ENCODE peak calls at places on chromosome 22, in nine cellular contexts. N, D, Q, I, Z, Y, R, J and U are unnamed samples. For H3K4me1, the result is how much of the 10 kb centered on the place peaks cover.

GRCh38 chr22:20244744-20245576 is 23.2 kb downstream of the RTN4R start:
- DNase-seq in J (no peak), Z (no peak), N (no peak), I (no peak), Y (no peak), Q (no peak), R (no peak), D (no peak), U (no peak)

GRCh38 chr22:49948116-49948515 is 12.5 kb upstream of the PIM3 start:
- DNase-seq in N (no peak), R (no peak), Q (no peak), Y (no peak), Z (peak), J (no peak), I (no peak), D (no peak), U (no peak)

GRCh38 chr22:20725987-20726558 is 47.8 kb upstream of the SERPIND1 start:
- DNase-seq in R (no peak), Q (no peak), I (no peak), Y (no peak), Z (no peak), D (no peak), N (no peak), J (no peak), U (peak)

GRCh38 chr22:39292561-39293074 is 26.8 kb downstream of the RPL3 start:
- DNase-seq in Y (peak), Z (peak), J (peak), Q (peak), N (peak), I (peak), D (peak), R (peak), U (peak)

GRCh38 chr22:26395926-26396325 is 33.1 kb upstream of the ASPHD2 start:
- DNase-seq in Y (no peak), D (no peak), Q (no peak), N (no peak), R (no peak), Z (no peak), J (no peak), I (no peak), U (no peak)

GRCh38 chr22:49825944-49826602 is 1.6 kb downstream of the BRD1 start:
- DNase-seq in Y (no peak), N (no peak), Q (no peak), I (no peak), D (no peak), J (no peak), R (peak), Z (peak), U (peak)

GRCh38 chr22:46057206-46057605 is 80.2 kb upstream of the WNT7B start:
- DNase-seq in J (no peak), N (peak), Y (peak), R (no peak), D (no peak), I (no peak), Z (no peak), Q (no peak), U (peak)

GRCh38 chr22:49402169-49402568 is 425.5 kb downstream of the BRD1 start:
- DNase-seq in J (no peak), R (no peak), I (no peak), Y (no peak), Z (peak), D (no peak), N (no peak), Q (no peak), U (peak)

GRCh38 chr22:47307812-47308211 is 545.4 kb downstream of the TBC1D22A start:
- DNase-seq in R (no peak), J (no peak), I (no peak), Q (no peak), N (no peak), D (peak), Z (no peak), Y (no peak), U (no peak)

GRCh38 chr22:43035250-43035649 is 20.3 kb upstream of the PACSIN2 start:
- DNase-seq in Z (no peak), R (no peak), J (no peak), D (no peak), Y (no peak), Q (no peak), N (no peak), I (no peak), U (no peak)

GRCh38 chr22:30731658-30732057 is 37.0 kb downstream of the OSBP2 start:
- DNase-seq in Z (no peak), D (no peak), J (no peak), R (no peak), N (no peak), Y (no peak), Q (no peak), I (no peak), U (no peak)

GRCh38 chr22:47172771-47173534 is 410.5 kb downstream of the TBC1D22A start:
- DNase-seq in Z (no peak), R (no peak), I (no peak), D (peak), N (no peak), Y (peak), J (no peak), Q (no peak), U (peak)

GRCh38 chr22:27681037-27681436 is 120.5 kb downstream of the MN1 start:
- DNase-seq in D (no peak), I (no peak), J (no peak), Z (no peak), Q (no peak), Y (no peak), N (no peak), R (no peak), U (no peak)
- H3K4me1 ChIP-seq in D (under half), I (under half), J (under half), Z (under half), Q (under half), Y (under half), N (under half), R (under half), U (under half)

DNA sequence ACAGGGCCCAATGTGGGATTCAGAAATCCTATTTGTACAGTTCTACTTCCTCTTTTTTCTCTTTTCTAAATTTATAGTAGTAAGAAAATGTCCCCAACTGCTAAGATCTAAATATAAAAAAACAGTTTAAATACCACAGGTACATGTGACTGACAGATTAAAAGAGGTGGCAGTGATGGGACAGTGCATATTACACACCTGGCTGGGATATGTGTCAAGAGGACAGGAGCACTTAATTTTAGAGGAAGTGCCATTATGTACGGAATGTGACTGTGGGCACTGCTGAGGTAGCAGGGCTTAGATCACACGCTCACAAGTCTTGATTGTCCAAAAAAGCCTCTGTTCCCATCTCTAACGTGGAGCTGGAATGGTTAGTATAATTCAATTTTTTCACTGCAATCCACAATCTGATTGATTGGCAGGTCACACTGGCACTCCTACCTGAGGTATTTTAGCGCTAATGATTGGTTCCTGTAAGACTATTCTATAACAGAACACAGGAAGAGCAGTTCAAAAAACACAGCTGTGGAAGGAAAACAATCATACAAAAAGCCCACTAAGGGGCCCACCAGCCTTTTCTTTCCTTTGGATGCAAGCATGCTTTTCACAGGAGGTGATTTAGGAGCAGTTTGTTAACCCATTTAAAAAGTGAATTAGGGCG is 34.6 kb downstream of the APOL5 start:
- DNase-seq in R (no peak), Q (no peak), N (no peak), J (no peak), Y (no peak), Z (no peak), D (no peak), I (no peak), U (no peak)
- TF ChIP-seq CTCF in R (no peak), Q (no peak), N (no peak), J (no peak), Y (no peak), Z (no peak), D (no peak), I (no peak), U (no peak)

DNA sequence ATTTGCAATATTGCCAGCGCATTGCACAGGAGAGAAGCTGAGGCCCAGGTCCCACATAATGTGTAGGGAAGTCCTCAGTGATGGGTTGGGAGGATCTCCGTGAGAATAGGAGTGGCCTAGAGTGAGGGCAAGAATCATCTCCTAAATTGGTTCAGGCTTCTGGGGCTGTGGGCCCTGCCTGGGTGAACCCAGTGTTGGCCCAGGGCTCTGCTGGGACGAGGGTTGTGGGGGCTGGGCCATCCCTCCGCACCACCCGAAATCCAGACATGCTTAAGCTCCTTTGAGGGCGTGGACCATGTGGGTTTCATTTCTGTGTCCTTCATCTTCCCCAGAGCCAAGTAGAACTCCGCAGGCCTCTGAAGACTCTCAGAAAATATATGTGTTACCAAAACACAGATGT is 3.7 kb downstream of the MICALL1 start:
- DNase-seq in Q (no peak), R (no peak), N (no peak), Z (no peak), Y (no peak), D (no peak), J (no peak), I (no peak), U (no peak)
- H3K4me1 ChIP-seq in Q (half or more), R (under half), N (under half), Z (under half), Y (under half), D (under half), J (under half), I (under half), U (under half)

GRCh38 chr22:24845036-24845918 is 39.3 kb downstream of the SGSM1 start:
- DNase-seq in D (no peak), Q (no peak), Y (peak), J (peak), R (no peak), N (no peak), I (no peak), Z (no peak), U (no peak)
- TF ChIP-seq CTCF in D (no peak), Q (no peak), Y (no peak), J (no peak), R (no peak), N (no peak), I (no peak), Z (no peak), U (no peak)

DNA sequence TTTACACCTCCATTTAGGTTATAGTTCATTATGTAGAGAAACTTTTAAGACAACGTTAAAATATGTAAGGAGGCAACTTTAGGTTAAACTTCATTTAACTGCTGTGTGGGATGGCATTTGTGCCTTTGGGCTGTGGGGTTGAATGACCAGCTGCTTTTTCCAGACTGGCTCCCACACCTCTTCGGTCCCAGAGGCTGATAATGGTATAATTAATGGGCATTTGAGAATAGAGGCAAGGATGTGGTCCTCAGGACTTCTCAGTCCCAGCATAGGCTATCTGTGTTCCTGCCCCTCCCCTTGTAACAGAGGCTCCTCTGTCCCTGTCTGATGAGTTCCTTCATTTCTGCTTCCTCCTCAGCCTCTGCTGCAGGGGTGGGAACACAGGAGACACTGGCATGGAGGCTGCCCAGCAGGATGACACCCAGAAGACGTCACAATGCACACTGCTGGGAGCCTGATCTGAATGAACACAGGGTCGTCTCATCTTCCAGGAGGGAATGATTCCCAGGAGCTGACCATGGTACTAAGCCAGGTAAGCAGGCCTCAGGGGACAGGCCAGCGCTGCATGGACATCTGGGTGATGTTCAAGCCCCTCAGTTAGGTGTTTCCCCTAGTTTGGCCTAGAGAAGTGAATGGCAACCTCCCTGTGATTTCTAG is 17.1 kb upstream of the GNAZ start:
- DNase-seq in Y (no peak), R (no peak), J (no peak), D (no peak), N (no peak), Z (no peak), Q (no peak), I (no peak), U (peak)
- H3K4me1 ChIP-seq in Y (under half), R (under half), J (under half), D (under half), N (under half), Z (under half), Q (under half), I (under half), U (under half)

GRCh38 chr22:44360686-44361381 is 48.1 kb upstream of the SHISAL1 start:
- DNase-seq in I (peak), N (peak), Z (no peak), Q (no peak), R (peak), J (peak), D (no peak), Y (peak), U (peak)
- TF ChIP-seq CTCF in I (peak), N (no peak), Z (no peak), Q (peak), R (no peak), J (peak), D (no peak), Y (peak), U (no peak)

DNA sequence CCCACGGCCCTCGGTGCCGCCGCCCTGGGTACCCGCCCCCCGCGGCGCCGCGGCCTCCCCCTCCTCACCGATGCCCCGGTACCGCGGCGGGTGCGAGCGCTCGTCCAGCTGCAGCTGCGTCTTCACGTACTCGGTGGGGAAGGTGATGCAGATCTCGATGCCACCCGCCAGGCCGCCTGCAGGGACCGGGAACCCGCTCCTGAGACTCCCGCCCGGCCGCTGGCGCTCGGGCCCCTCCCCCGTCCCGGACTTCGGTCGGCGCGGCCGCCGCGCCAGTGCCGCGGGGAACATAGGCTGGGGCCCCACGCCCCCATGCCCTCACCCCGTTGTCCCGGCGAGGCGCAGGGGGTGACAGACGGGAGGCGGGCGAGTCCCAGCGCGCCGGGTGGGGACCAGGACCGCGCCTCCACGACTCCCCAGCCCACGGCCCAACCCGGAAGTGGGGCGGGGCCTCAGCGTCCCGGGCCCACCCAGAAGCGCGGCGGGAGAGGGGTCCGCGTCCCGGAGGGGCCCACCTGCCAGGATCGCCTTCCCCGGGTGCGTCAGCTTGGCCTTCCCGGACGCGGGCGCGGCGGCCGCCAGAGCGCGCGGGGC is 374 bp downstream of the SLC25A1 start:
- DNase-seq in I (no peak), D (peak), N (peak), Y (peak), R (peak), J (no peak), Q (no peak), Z (peak), U (peak)
- H3K4me1 ChIP-seq in I (under half), D (under half), N (under half), Y (under half), R (under half), J (under half), Q (under half), Z (under half), U (under half)

DNA sequence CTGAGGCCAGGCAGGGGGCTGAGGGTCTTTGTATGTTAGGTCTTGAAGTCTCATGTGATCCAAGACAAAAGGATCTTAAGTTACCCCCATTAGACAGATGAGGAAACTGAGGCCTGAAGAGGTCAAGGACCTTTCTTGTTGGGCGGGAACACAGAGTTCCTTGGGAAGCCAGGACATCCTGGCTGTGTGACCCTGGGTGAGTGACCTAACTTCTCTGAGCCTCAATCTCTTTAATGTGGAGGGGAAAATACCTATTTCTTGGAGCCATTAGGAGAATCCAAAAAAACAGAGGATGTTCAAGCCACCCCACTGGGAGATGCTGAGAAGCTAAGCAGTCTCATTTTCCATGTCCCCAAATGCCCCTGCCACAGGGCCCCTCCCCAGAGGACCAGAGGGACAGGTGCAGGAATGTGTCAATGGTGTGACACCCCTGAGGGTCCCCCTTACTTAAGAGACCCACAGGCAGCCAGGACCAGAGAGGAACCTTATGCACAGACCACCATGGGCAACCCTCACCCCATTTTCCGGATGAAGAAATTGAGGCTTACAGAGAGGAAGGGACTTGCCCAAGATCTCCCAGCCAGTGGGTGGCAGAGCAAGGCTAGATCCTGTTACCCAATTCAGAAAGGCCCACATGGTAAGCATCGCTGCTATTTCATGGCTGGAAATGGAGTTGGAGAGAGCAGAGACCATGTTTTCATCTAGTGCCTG is 8.0 kb downstream of the RAC2 start:
- DNase-seq in N (no peak), Y (no peak), Q (no peak), I (no peak), D (no peak), J (no peak), Z (no peak), R (no peak), U (no peak)
- TF ChIP-seq CTCF in N (no peak), Y (no peak), Q (no peak), I (no peak), D (no peak), J (no peak), Z (no peak), R (no peak), U (no peak)